ENCODE peak calls at places on chromosomes 6 and 20, in eight cellular contexts. I is HCT116, P is hepatocyte, H is PC-3, W is OCI-LY7, Q is GM23248, X is MM.1S, M is neural progenitor cell. J is an unnamed sample.

GRCh38 chr6:151451417-151451949 is 443 bp downstream of the RMND1 start:
- DNase-seq in W (no peak), Q (no peak), M (no peak), I (no peak), H (no peak), P (no peak), X (no peak), J (no peak)

GRCh38 chr6:90088009-90088408 is 193.7 kb downstream of the GJA10 start:
- DNase-seq in X (no peak), I (no peak), M (no peak), Q (peak), H (peak), P (peak), W (no peak), J (no peak)

GRCh38 chr6:42224222-42225042 is 6.8 kb upstream of the MRPS10 start:
- DNase-seq in W (no peak), M (no peak), H (peak), I (peak), P (peak), X (no peak), Q (peak), J (no peak)

GRCh38 chr6:47353822-47354221 is 44.1 kb upstream of the TNFRSF21 start:
- DNase-seq in Q (no peak), X (no peak), P (no peak), M (no peak), I (no peak), W (no peak), H (no peak), J (no peak)

GRCh38 chr6:56570434-56571359 is 72.0 kb downstream of the DST start:
- DNase-seq in P (peak), H (peak), I (no peak), Q (peak), W (peak), X (peak), M (no peak), J (peak)

GRCh38 chr6:56046576-56046975 is 171.2 kb upstream of the BMP5 start:
- DNase-seq in P (no peak), I (no peak), H (peak), Q (peak), X (no peak), W (no peak), M (no peak), J (no peak)

GRCh38 chr20:419556-420168 is 11.6 kb downstream of the RBCK1 start:
- DNase-seq in Q (no peak), H (no peak), W (peak), M (no peak), X (no peak), P (no peak), I (peak), J (peak)

GRCh38 chr6:57029213-57029612 is 17.3 kb upstream of the KIAA1586 start:
- DNase-seq in P (peak), H (peak), X (no peak), M (no peak), W (no peak), Q (no peak), I (no peak), J (no peak)

GRCh38 chr6:45479834-45480696 is 102.3 kb upstream of the SUPT3H start:
- DNase-seq in I (no peak), Q (peak), M (peak), W (no peak), P (peak), H (no peak), X (no peak), J (no peak)

GRCh38 chr6:4021862-4022715 is 56.8 kb downstream of the FAM217A start:
- DNase-seq in X (no peak), M (no peak), W (peak), I (no peak), H (no peak), P (no peak), Q (peak), J (no peak)

GRCh38 chr6:41071501-41071922 is 644 bp downstream of the OARD1 start:
- DNase-seq in W (peak), X (peak), H (peak), Q (no peak), P (no peak), I (no peak), M (no peak), J (no peak)

GRCh38 chr6:36827261-36828079 is 11.8 kb downstream of the CPNE5 start:
- DNase-seq in P (no peak), M (peak), W (no peak), X (no peak), H (peak), Q (peak), I (no peak), J (no peak)

GRCh38 chr6:165071906-165072305 is 237.5 kb downstream of the C6orf118 start:
- DNase-seq in X (no peak), M (no peak), W (no peak), H (no peak), Q (no peak), I (no peak), P (no peak), J (no peak)

GRCh38 chr20:43040427-43040826 is 149.3 kb downstream of the PTPRT start:
- DNase-seq in W (peak), P (peak), I (no peak), H (peak), M (peak), X (peak), Q (peak), J (peak)

GRCh38 chr6:2108700-2109306 is 136.6 kb downstream of the GMDS start:
- DNase-seq in W (no peak), I (no peak), X (no peak), M (no peak), Q (no peak), H (no peak), P (no peak), J (no peak)

GRCh38 chr20:59743767-59744485 is 139.6 kb downstream of the PHACTR3 start:
- DNase-seq in M (peak), W (peak), I (peak), P (no peak), H (peak), X (peak), Q (peak), J (peak)

GRCh38 chr6:161463061-161463460 is 189.2 kb upstream of the AGPAT4 start:
- DNase-seq in I (no peak), Q (no peak), M (no peak), X (no peak), P (no peak), W (no peak), H (peak), J (no peak)

GRCh38 chr6:5302220-5302946 is 41.1 kb downstream of the FARS2 start:
- DNase-seq in X (no peak), W (no peak), P (no peak), Q (no peak), M (no peak), I (no peak), H (no peak), J (no peak)

GRCh38 chr20:44792794-44793193 is 17.6 kb downstream of the RIMS4 start:
- DNase-seq in M (no peak), P (no peak), W (no peak), I (no peak), H (no peak), X (no peak), Q (no peak), J (no peak)

GRCh38 chr20:44011251-44011940 is 96.7 kb downstream of the TOX2 start:
- DNase-seq in I (no peak), M (no peak), W (no peak), X (no peak), P (no peak), Q (no peak), H (no peak), J (no peak)

GRCh38 chr20:18718129-18718528 is 95.5 kb upstream of the SCP2D1 start:
- DNase-seq in P (no peak), H (no peak), W (no peak), X (no peak), Q (no peak), I (no peak), M (no peak), J (peak)

GRCh38 chr6:12058164-12058926 is 46.2 kb downstream of the HIVEP1 start:
- DNase-seq in H (no peak), Q (no peak), X (no peak), P (no peak), M (no peak), W (no peak), I (no peak), J (no peak)

GRCh38 chr6:37653933-37654565 is 43.6 kb downstream of the MDGA1 start:
- DNase-seq in M (no peak), P (peak), H (peak), I (peak), Q (peak), X (peak), W (peak), J (peak)

GRCh38 chr20:37378420-37378784 is 32.5 kb downstream of the SRC start:
- DNase-seq in I (no peak), W (no peak), M (no peak), Q (no peak), X (no peak), P (no peak), H (no peak), J (no peak)

GRCh38 chr20:37381621-37382538 is 35.9 kb downstream of the SRC start:
- DNase-seq in P (no peak), I (no peak), W (peak), M (no peak), Q (no peak), H (no peak), X (no peak), J (no peak)

GRCh38 chr20:37378785-37379598 is 33.1 kb downstream of the SRC start:
- DNase-seq in W (no peak), I (peak), Q (peak), P (no peak), M (no peak), X (no peak), H (peak), J (peak)

GRCh38 chr20:37380864-37381579 is 35.1 kb downstream of the SRC start:
- DNase-seq in X (no peak), H (no peak), I (no peak), P (no peak), Q (no peak), W (no peak), M (no peak), J (no peak)

DNA sequence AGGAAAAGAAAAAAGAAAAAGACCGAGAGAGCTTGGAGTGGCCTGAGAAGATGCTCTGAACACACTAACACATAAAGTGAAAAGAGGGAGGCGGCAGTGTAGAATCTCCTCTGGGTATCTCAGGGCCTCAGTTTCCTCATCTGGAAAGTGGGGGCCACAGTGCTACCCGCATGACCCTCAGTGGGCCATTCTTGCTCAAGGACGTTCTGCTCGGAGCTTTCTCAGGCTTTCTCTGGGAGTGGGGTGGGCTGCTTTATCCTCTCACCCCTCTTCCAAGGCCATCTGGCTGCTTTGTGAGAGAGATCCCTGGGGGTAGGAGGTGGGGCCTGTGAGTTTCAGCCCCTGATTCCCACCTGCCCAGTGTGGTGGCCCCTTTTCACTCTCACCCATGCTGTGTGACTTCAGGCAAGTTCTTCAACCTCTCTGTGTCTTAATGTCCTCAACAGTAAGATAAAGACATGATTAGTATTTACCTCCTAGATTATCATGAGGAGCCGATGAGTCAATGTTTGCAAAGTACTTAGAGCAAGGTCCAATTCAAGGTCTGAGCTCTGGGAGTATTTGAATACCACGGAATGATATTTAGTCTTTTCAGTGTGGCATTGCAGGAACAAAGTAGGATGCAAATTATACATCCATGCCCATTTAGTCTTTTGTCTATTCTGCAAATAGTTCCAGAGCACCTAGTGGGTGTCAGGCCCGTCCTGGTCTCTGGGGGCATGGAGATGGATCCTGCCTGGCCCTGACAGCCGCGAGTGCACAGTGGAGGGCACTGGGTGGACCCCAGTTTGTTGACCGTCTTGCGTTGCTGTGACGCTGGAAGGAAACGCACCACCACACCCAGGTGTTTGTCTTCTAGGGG is 34.3 kb downstream of the SRC start:
- DNase-seq in W (no peak), P (peak), I (no peak), Q (peak), H (peak), X (no peak), M (no peak), J (no peak)
- TF ChIP-seq EZH2phosphoT487 in W (no peak), P (no peak), I (no peak), Q (no peak), H (no peak), X (no peak), M (no peak), J (no peak)

GRCh38 chr6:16079354-16079753 is 49.5 kb upstream of the MYLIP start:
- DNase-seq in I (no peak), M (no peak), P (no peak), Q (no peak), W (no peak), H (no peak), X (no peak), J (no peak)

GRCh38 chr6:16078064-16078463 is 50.8 kb upstream of the MYLIP start:
- DNase-seq in X (peak), W (peak), Q (no peak), H (no peak), I (no peak), P (no peak), M (no peak), J (no peak)

GRCh38 chr6:16080204-16080603 is 48.7 kb upstream of the MYLIP start:
- DNase-seq in I (no peak), P (no peak), Q (no peak), M (no peak), W (no peak), H (no peak), X (no peak), J (no peak)

GRCh38 chr6:16082367-16082766 is 46.5 kb upstream of the MYLIP start:
- DNase-seq in Q (no peak), W (no peak), H (no peak), I (no peak), X (no peak), M (no peak), P (no peak), J (no peak)

DNA sequence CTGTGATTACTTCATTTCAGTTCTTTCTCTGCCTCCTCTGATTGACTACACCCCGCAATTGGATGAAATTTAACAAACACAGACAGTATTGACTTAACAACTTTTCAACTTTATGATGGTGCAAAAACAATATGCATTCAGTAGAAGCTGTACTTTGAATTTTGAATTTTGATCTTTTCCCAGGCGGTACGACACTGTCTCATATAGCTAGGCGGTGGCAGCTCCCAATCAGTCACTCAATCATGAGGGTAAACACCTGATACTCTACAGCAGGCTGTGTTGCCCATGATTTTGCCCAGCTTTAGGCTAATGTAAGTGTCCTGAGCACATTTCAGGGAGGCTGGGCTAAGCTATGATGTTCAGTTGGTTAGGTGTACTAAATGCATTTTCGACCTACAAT is 47.5 kb upstream of the MYLIP start:
- DNase-seq in M (no peak), P (no peak), W (no peak), Q (no peak), H (no peak), I (no peak), X (no peak), J (no peak)
- TF ChIP-seq EZH2phosphoT487 in M (no peak), P (no peak), W (no peak), Q (no peak), H (no peak), I (no peak), X (no peak), J (no peak)

GRCh38 chr6:35681298-35681697 is 7.4 kb downstream of the FKBP5 start:
- DNase-seq in M (no peak), Q (no peak), W (no peak), X (no peak), I (no peak), P (no peak), H (no peak), J (no peak)
- TF ChIP-seq EZH2phosphoT487 in M (no peak), Q (no peak), W (no peak), X (no peak), I (no peak), P (no peak), H (no peak), J (no peak)

DNA sequence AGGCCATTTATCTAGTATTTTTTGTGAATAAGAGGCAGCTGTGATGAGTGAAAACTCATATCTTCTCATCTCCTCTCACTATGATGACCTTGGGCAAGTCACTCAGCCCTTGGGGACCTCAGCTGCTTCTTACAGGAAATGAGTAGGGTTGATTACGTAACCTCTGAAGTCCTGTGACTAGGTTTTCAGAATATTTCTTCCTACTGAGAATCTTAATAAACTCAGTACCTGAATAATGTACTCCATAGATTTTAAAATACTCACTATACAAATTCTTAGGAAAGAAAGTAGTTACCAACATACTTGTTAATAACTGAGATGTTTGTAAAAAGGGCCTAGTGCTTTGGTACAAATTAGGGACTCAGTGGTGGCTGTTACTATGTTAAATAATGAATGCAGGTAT is 60.8 kb downstream of the RPRD1B start:
- DNase-seq in W (peak), Q (peak), M (no peak), H (peak), I (no peak), X (peak), P (peak), J (no peak)
- TF ChIP-seq EZH2phosphoT487 in W (no peak), Q (no peak), M (no peak), H (no peak), I (no peak), X (no peak), P (no peak), J (no peak)

DNA sequence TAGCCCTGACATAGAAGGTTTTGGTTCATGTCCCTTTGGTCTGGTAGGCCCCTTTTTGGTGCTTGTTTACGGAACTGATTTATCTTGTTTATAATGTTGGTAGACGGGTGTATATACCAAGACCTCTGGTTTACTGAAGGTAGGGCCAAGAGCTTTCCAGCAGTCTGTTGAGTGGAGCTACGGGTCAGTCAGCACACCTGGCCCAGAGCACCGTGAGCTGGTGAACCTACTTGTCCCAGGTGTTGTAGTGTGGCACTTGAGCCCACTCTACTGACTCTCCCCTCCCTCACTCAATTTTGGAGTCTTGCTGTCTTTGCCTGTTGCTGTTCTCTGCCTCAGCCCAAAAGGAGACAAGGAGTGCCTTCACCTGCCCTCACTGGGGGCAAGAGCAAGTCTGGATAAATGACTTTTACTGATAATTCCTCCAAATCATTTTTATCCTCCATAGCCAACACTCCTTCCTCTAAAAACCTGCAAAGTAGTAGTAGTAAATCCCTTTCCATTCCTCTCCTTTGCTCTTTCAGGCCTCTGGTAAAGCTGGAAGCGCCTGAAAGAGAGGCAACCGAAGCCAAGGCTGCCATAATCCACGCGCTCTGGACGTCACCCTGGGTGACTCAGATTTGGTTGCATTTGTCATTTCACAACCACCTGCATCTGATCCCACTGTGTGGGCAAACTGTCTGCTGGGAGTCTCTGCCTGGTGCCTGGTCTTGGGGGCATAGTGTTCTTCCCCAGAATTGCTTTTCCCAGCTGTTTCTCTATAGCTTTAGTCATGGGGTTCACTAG is 22.2 kb downstream of the RREB1 start:
- DNase-seq in W (no peak), I (no peak), M (no peak), H (peak), P (no peak), Q (peak), X (no peak), J (no peak)
- TF ChIP-seq EZH2phosphoT487 in W (no peak), I (no peak), M (no peak), H (no peak), P (no peak), Q (no peak), X (no peak), J (no peak)

DNA sequence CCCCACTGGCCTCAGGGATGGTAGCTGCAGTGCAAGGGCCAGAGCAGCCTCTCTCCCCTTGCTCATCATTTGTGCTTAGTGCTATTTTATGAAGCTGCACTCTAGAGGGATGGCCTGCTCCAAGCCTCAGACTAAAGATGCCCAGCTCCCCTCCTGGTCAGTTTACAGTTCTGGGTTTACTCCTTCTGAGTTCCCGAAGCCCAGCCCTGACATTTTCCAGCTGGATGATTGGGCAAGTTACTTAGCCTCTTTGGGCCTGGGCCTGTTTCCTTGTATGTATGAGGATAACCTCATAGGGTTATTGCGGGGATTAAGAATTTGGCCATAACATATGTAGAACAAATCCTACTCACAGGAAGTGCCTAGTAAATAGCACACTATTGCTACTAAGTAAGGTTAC is 31.8 kb upstream of the EMILIN3 start:
- DNase-seq in P (peak), Q (no peak), W (no peak), M (no peak), I (no peak), H (no peak), X (no peak), J (no peak)
- TF ChIP-seq EZH2phosphoT487 in P (no peak), Q (no peak), W (no peak), M (no peak), I (no peak), H (no peak), X (no peak), J (no peak)